ENCODE peak calls at places on chromosomes 1 and 21, in nine cellular contexts. One of them, this sample, is unnamed.

GRCh38 chr1:165117482-165117881 is 239.0 kb downstream of the LMX1A start:
- DNase-seq in smooth muscle cell of the brain vasculature: no peak
- DNase-seq in HTR-8/SVneo: no peak
- DNase-seq in EL: no peak
- DNase-seq in neuronal stem cell: peak; percentile 21
- DNase-seq in Kasumi-1: no peak
- DNase-seq in DMS 273 treated with DMSO at 0.1 percent for 48 hours: no peak
- DNase-seq in NCI-H1694 treated with DMSO at 0.1 percent for 48 hours: no peak
- DNase-seq in CD8-positive, alpha-beta memory T cell: no peak
- DNase-seq in this sample: no peak

GRCh38 chr1:180616441-180616840 is 15.4 kb upstream of the XPR1 start:
- DNase-seq in smooth muscle cell of the brain vasculature: no peak
- DNase-seq in CD8-positive, alpha-beta memory T cell: no peak
- DNase-seq in EL: no peak
- DNase-seq in DMS 273 treated with DMSO at 0.1 percent for 48 hours: no peak
- DNase-seq in Kasumi-1: no peak
- DNase-seq in neuronal stem cell: no peak
- DNase-seq in HTR-8/SVneo: no peak
- DNase-seq in NCI-H1694 treated with DMSO at 0.1 percent for 48 hours: no peak
- DNase-seq in this sample: no peak

GRCh38 chr21:45740491-45741357 is 97.2 kb downstream of the PCBP3 start:
- DNase-seq in neuronal stem cell: no peak
- DNase-seq in EL: no peak
- DNase-seq in NCI-H1694 treated with DMSO at 0.1 percent for 48 hours: no peak
- DNase-seq in CD8-positive, alpha-beta memory T cell: no peak
- DNase-seq in HTR-8/SVneo: no peak
- DNase-seq in smooth muscle cell of the brain vasculature: no peak
- DNase-seq in Kasumi-1: no peak
- DNase-seq in DMS 273 treated with DMSO at 0.1 percent for 48 hours: no peak
- DNase-seq in this sample: no peak

GRCh38 chr1:54597455-54598030 is 25.8 kb downstream of the FAM151A start:
- DNase-seq in EL: no peak
- DNase-seq in HTR-8/SVneo: no peak
- DNase-seq in Kasumi-1: peak; percentile 29
- DNase-seq in NCI-H1694 treated with DMSO at 0.1 percent for 48 hours: no peak
- DNase-seq in neuronal stem cell: no peak
- DNase-seq in smooth muscle cell of the brain vasculature: no peak
- DNase-seq in CD8-positive, alpha-beta memory T cell: no peak
- DNase-seq in DMS 273 treated with DMSO at 0.1 percent for 48 hours: no peak
- DNase-seq in this sample: no peak

GRCh38 chr1:210597555-210598134 is 268.9 kb downstream of the HHAT start:
- DNase-seq in EL: peak; percentile 94
- DNase-seq in DMS 273 treated with DMSO at 0.1 percent for 48 hours: no peak
- DNase-seq in smooth muscle cell of the brain vasculature: peak; percentile 26
- DNase-seq in NCI-H1694 treated with DMSO at 0.1 percent for 48 hours: no peak
- DNase-seq in HTR-8/SVneo: peak; percentile 61
- DNase-seq in Kasumi-1: no peak
- DNase-seq in CD8-positive, alpha-beta memory T cell: no peak
- DNase-seq in neuronal stem cell: no peak
- DNase-seq in this sample: no peak

GRCh38 chr1:46532498-46533178 is 18.8 kb downstream of the KNCN start:
- DNase-seq in smooth muscle cell of the brain vasculature: no peak
- DNase-seq in NCI-H1694 treated with DMSO at 0.1 percent for 48 hours: peak; percentile 46
- DNase-seq in Kasumi-1: peak; percentile 47
- DNase-seq in neuronal stem cell: peak; percentile 68
- DNase-seq in HTR-8/SVneo: peak; percentile 59
- DNase-seq in EL: peak; percentile 65
- DNase-seq in CD8-positive, alpha-beta memory T cell: peak; percentile 64
- DNase-seq in DMS 273 treated with DMSO at 0.1 percent for 48 hours: no peak
- DNase-seq in this sample: peak; percentile 85

GRCh38 chr21:31630062-31630711 is 29.3 kb upstream of the SOD1 start:
- DNase-seq in smooth muscle cell of the brain vasculature: peak; percentile 86
- DNase-seq in HTR-8/SVneo: peak; percentile 53
- DNase-seq in DMS 273 treated with DMSO at 0.1 percent for 48 hours: peak; percentile 53
- DNase-seq in CD8-positive, alpha-beta memory T cell: no peak
- DNase-seq in EL: peak; percentile 93
- DNase-seq in neuronal stem cell: no peak
- DNase-seq in NCI-H1694 treated with DMSO at 0.1 percent for 48 hours: peak; percentile 92
- DNase-seq in Kasumi-1: no peak
- DNase-seq in this sample: no peak

GRCh38 chr1:60981357-60981756 is 101.0 kb upstream of the NFIA start:
- DNase-seq in neuronal stem cell: no peak
- DNase-seq in NCI-H1694 treated with DMSO at 0.1 percent for 48 hours: no peak
- DNase-seq in EL: no peak
- DNase-seq in HTR-8/SVneo: no peak
- DNase-seq in smooth muscle cell of the brain vasculature: no peak
- DNase-seq in Kasumi-1: no peak
- DNase-seq in DMS 273 treated with DMSO at 0.1 percent for 48 hours: no peak
- DNase-seq in CD8-positive, alpha-beta memory T cell: no peak
- DNase-seq in this sample: no peak

GRCh38 chr1:12177999-12178441 is 11.2 kb downstream of the TNFRSF1B start:
- DNase-seq in NCI-H1694 treated with DMSO at 0.1 percent for 48 hours: no peak
- DNase-seq in smooth muscle cell of the brain vasculature: no peak
- DNase-seq in EL: peak; percentile 85
- DNase-seq in HTR-8/SVneo: no peak
- DNase-seq in DMS 273 treated with DMSO at 0.1 percent for 48 hours: no peak
- DNase-seq in CD8-positive, alpha-beta memory T cell: peak; percentile 90
- DNase-seq in Kasumi-1: peak; percentile 15
- DNase-seq in neuronal stem cell: no peak
- DNase-seq in this sample: peak; percentile 82

GRCh38 chr1:59072017-59072947 is 224.6 kb upstream of the FGGY start:
- DNase-seq in HTR-8/SVneo: no peak
- DNase-seq in DMS 273 treated with DMSO at 0.1 percent for 48 hours: no peak
- DNase-seq in EL: no peak
- DNase-seq in neuronal stem cell: no peak
- DNase-seq in CD8-positive, alpha-beta memory T cell: no peak
- DNase-seq in Kasumi-1: peak; percentile 29
- DNase-seq in NCI-H1694 treated with DMSO at 0.1 percent for 48 hours: no peak
- DNase-seq in smooth muscle cell of the brain vasculature: no peak
- DNase-seq in this sample: no peak

GRCh38 chr1:98327151-98327918 is 334.2 kb upstream of the SNX7 start:
- DNase-seq in HTR-8/SVneo: no peak
- DNase-seq in DMS 273 treated with DMSO at 0.1 percent for 48 hours: no peak
- DNase-seq in Kasumi-1: no peak
- DNase-seq in NCI-H1694 treated with DMSO at 0.1 percent for 48 hours: no peak
- DNase-seq in neuronal stem cell: no peak
- DNase-seq in EL: peak; percentile 70
- DNase-seq in smooth muscle cell of the brain vasculature: no peak
- DNase-seq in CD8-positive, alpha-beta memory T cell: no peak
- DNase-seq in this sample: no peak

GRCh38 chr1:230986976-230987375 is 8.1 kb downstream of the ARV1 start:
- DNase-seq in neuronal stem cell: no peak
- DNase-seq in DMS 273 treated with DMSO at 0.1 percent for 48 hours: no peak
- DNase-seq in NCI-H1694 treated with DMSO at 0.1 percent for 48 hours: no peak
- DNase-seq in Kasumi-1: no peak
- DNase-seq in CD8-positive, alpha-beta memory T cell: no peak
- DNase-seq in HTR-8/SVneo: peak; percentile 25
- DNase-seq in EL: peak; percentile 85
- DNase-seq in smooth muscle cell of the brain vasculature: no peak
- DNase-seq in this sample: no peak

GRCh38 chr1:25520446-25521061 is 22.9 kb upstream of the LDLRAP1 start:
- DNase-seq in EL: peak; percentile 62
- DNase-seq in smooth muscle cell of the brain vasculature: peak; percentile 55
- DNase-seq in neuronal stem cell: peak; percentile 43
- DNase-seq in DMS 273 treated with DMSO at 0.1 percent for 48 hours: no peak
- DNase-seq in CD8-positive, alpha-beta memory T cell: peak; percentile 43
- DNase-seq in Kasumi-1: peak; percentile 77
- DNase-seq in HTR-8/SVneo: peak; percentile 57
- DNase-seq in NCI-H1694 treated with DMSO at 0.1 percent for 48 hours: peak; percentile 49
- DNase-seq in this sample: peak; percentile 61

GRCh38 chr1:54335396-54336056 is 70.7 kb downstream of the SSBP3 start:
- DNase-seq in CD8-positive, alpha-beta memory T cell: no peak
- DNase-seq in DMS 273 treated with DMSO at 0.1 percent for 48 hours: no peak
- DNase-seq in NCI-H1694 treated with DMSO at 0.1 percent for 48 hours: no peak
- DNase-seq in HTR-8/SVneo: peak; percentile 62
- DNase-seq in Kasumi-1: peak; percentile 20
- DNase-seq in EL: peak; percentile 98
- DNase-seq in smooth muscle cell of the brain vasculature: no peak
- DNase-seq in neuronal stem cell: no peak
- DNase-seq in this sample: no peak

GRCh38 chr21:35925497-35925896 is 134.8 kb downstream of the SETD4 start:
- DNase-seq in Kasumi-1: peak; percentile 3
- DNase-seq in CD8-positive, alpha-beta memory T cell: no peak
- DNase-seq in neuronal stem cell: no peak
- DNase-seq in EL: peak; percentile 14
- DNase-seq in HTR-8/SVneo: peak; percentile 6
- DNase-seq in smooth muscle cell of the brain vasculature: no peak
- DNase-seq in DMS 273 treated with DMSO at 0.1 percent for 48 hours: no peak
- DNase-seq in NCI-H1694 treated with DMSO at 0.1 percent for 48 hours: no peak
- DNase-seq in this sample: no peak

GRCh38 chr21:29077651-29078090 is 4.2 kb upstream of the CCT8 start:
- DNase-seq in DMS 273 treated with DMSO at 0.1 percent for 48 hours: peak; percentile 51
- DNase-seq in smooth muscle cell of the brain vasculature: no peak
- DNase-seq in CD8-positive, alpha-beta memory T cell: no peak
- DNase-seq in EL: peak; percentile 66
- DNase-seq in HTR-8/SVneo: no peak
- DNase-seq in NCI-H1694 treated with DMSO at 0.1 percent for 48 hours: no peak
- DNase-seq in neuronal stem cell: no peak
- DNase-seq in Kasumi-1: no peak
- DNase-seq in this sample: no peak

GRCh38 chr1:51636765-51637522 is 20.1 kb downstream of the OSBPL9 start:
- DNase-seq in CD8-positive, alpha-beta memory T cell: no peak
- DNase-seq in Kasumi-1: no peak
- DNase-seq in neuronal stem cell: no peak
- DNase-seq in smooth muscle cell of the brain vasculature: no peak
- DNase-seq in HTR-8/SVneo: no peak
- DNase-seq in EL: peak; percentile 93
- DNase-seq in NCI-H1694 treated with DMSO at 0.1 percent for 48 hours: no peak
- DNase-seq in DMS 273 treated with DMSO at 0.1 percent for 48 hours: no peak
- DNase-seq in this sample: no peak

GRCh38 chr1:108079550-108079949 is 114.6 kb upstream of the VAV3 start:
- DNase-seq in NCI-H1694 treated with DMSO at 0.1 percent for 48 hours: no peak
- DNase-seq in EL: no peak
- DNase-seq in neuronal stem cell: no peak
- DNase-seq in DMS 273 treated with DMSO at 0.1 percent for 48 hours: no peak
- DNase-seq in smooth muscle cell of the brain vasculature: no peak
- DNase-seq in HTR-8/SVneo: no peak
- DNase-seq in Kasumi-1: peak; percentile 70
- DNase-seq in CD8-positive, alpha-beta memory T cell: peak; percentile 41
- DNase-seq in this sample: no peak

GRCh38 chr1:40478276-40478675 is 1.2 kb downstream of the ZFP69 start:
- DNase-seq in DMS 273 treated with DMSO at 0.1 percent for 48 hours: no peak
- DNase-seq in smooth muscle cell of the brain vasculature: no peak
- DNase-seq in EL: no peak
- DNase-seq in neuronal stem cell: no peak
- DNase-seq in Kasumi-1: no peak
- DNase-seq in CD8-positive, alpha-beta memory T cell: no peak
- DNase-seq in HTR-8/SVneo: no peak
- DNase-seq in NCI-H1694 treated with DMSO at 0.1 percent for 48 hours: no peak
- DNase-seq in this sample: no peak

GRCh38 chr21:41167348-41168342 is at the start of gene BACE2:
- DNase-seq in HTR-8/SVneo: no peak
- DNase-seq in NCI-H1694 treated with DMSO at 0.1 percent for 48 hours: no peak
- DNase-seq in smooth muscle cell of the brain vasculature: peak; percentile 24
- DNase-seq in CD8-positive, alpha-beta memory T cell: peak; percentile 11
- DNase-seq in neuronal stem cell: peak; percentile 38
- DNase-seq in Kasumi-1: peak; percentile 43
- DNase-seq in DMS 273 treated with DMSO at 0.1 percent for 48 hours: peak; percentile 13
- DNase-seq in EL: peak; percentile 73
- DNase-seq in this sample: peak; percentile 90

This sample was measured in upper lobe of right lung.